ENCODE peak calls at places on chromosomes 6 and 20, in four cellular contexts. P is GM13977, J is heart right ventricle, V is mucosa of descending colon. B is an unnamed sample.

GRCh38 chr20:60117040-60117439 is 158.8 kb downstream of the CDH26 start:
- DNase-seq in P (no peak), J (no peak), V (no peak), B (no peak)

GRCh38 chr20:64142546-64142945 is 21.7 kb upstream of the MYT1 start:
- DNase-seq in P (no peak), J (no peak), V (no peak), B (no peak)

GRCh38 chr6:63263456-63263855 is 52.2 kb downstream of the FKBP1C start:
- DNase-seq in P (no peak), J (no peak), V (no peak), B (no peak)

GRCh38 chr6:128979061-128979460 is 96.1 kb downstream of the LAMA2 start:
- DNase-seq in P (no peak), J (no peak), V (no peak), B (no peak)

GRCh38 chr6:23145801-23146200 is 576.4 kb downstream of the HDGFL1 start:
- DNase-seq in P (no peak), J (no peak), V (no peak), B (no peak)

GRCh38 chr6:37381579-37381978 is 27.8 kb downstream of the RNF8 start:
- DNase-seq in P (peak; percentile 65), J (no peak), V (no peak), B (no peak)

GRCh38 chr6:26477431-26477830 is 19.7 kb downstream of the BTN2A1 start:
- DNase-seq in P (no peak), J (no peak), V (no peak), B (no peak)

GRCh38 chr6:116066789-116067188 is 6.1 kb upstream of the FRK start:
- DNase-seq in P (no peak), J (no peak), V (no peak), B (no peak)

GRCh38 chr6:108648186-108648585 is 87.5 kb downstream of the FOXO3 start:
- DNase-seq in P (no peak), J (no peak), V (no peak), B (no peak)

GRCh38 chr6:148441454-148441911 is 98.8 kb downstream of the SASH1 start:
- DNase-seq in P (no peak), J (no peak), V (no peak), B (no peak)

GRCh38 chr6:48255094-48255493 is 144.1 kb upstream of the PTCHD4 start:
- DNase-seq in P (no peak), J (no peak), V (no peak), B (no peak)

GRCh38 chr6:145147559-145147958 is 587.8 kb downstream of the EPM2A start:
- DNase-seq in P (no peak), J (no peak), V (no peak), B (no peak)

GRCh38 chr20:58691773-58692578 is 624 bp upstream of the NPEPL1 start:
- DNase-seq in P (no peak), J (peak; percentile 53), V (no peak), B (no peak)

GRCh38 chr20:58693226-58694006 is 816 bp downstream of the NPEPL1 start:
- DNase-seq in P (no peak), J (peak; percentile 41), V (peak; percentile 66), B (no peak)

GRCh38 chr20:58694241-58695083 is 1.9 kb downstream of the NPEPL1 start:
- DNase-seq in P (no peak), J (no peak), V (peak; percentile 55), B (no peak)

GRCh38 chr20:58691405-58691772 is 1.2 kb upstream of the NPEPL1 start:
- DNase-seq in P (no peak), J (no peak), V (no peak), B (no peak)

DNA sequence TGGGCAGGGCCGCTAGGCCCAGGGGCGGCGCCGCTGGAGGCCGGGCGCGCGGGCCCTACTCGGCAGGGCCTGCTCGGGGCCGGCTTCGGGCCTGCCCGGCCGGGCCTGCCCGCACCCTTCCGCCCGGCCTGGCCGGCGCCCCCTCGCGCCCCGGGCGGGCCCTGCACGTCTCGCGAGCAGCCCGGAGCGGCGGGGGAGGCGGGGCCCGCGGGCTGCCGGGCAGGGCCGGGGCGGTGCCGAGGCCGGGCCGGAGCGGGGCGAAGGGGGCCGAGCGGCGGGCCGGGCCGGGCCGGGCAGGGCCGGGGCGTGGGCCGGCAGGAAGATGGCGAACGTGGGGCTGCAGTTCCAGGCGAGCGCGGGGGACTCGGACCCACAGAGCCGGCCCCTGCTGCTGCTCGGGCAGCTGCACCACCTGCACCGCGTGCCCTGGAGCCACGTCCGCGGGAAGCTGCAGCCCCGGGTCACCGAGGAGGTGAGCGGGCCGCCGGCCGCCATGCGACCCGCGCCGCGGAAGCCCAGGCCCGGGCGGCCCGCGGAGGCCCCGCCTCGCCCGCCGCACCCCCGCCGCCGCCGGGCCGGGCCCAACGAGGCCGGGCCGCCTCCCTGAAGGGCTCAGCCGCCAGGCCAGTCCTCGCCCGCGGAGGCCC is at the start of gene NPEPL1:
- DNase-seq in P (peak; percentile 97), J (peak; percentile 79), V (peak; percentile 78), B (peak; percentile 73)
- TF ChIP-seq CTCF in P (peak; percentile 78), J (no peak), V (peak; percentile 21), B (no peak)

GRCh38 chr6:10406556-10406955 is 8.3 kb downstream of the TFAP2A start:
- DNase-seq in P (no peak), J (no peak), V (no peak), B (no peak)

GRCh38 chr6:10402648-10403311 is 12.1 kb downstream of the TFAP2A start:
- DNase-seq in P (no peak), J (no peak), V (no peak), B (no peak)

GRCh38 chr6:10404799-10405524 is 9.9 kb downstream of the TFAP2A start:
- DNase-seq in P (no peak), J (no peak), V (no peak), B (no peak)

GRCh38 chr6:10403385-10404106 is 11.3 kb downstream of the TFAP2A start:
- DNase-seq in P (no peak), J (no peak), V (no peak), B (no peak)

GRCh38 chr6:10404107-10404798 is 10.6 kb downstream of the TFAP2A start:
- DNase-seq in P (peak; percentile 99), J (peak; percentile 88), V (peak; percentile 96), B (peak; percentile 75)
- TF ChIP-seq CTCF in P (peak; percentile 69), J (peak; percentile 20), V (no peak), B (no peak)

DNA sequence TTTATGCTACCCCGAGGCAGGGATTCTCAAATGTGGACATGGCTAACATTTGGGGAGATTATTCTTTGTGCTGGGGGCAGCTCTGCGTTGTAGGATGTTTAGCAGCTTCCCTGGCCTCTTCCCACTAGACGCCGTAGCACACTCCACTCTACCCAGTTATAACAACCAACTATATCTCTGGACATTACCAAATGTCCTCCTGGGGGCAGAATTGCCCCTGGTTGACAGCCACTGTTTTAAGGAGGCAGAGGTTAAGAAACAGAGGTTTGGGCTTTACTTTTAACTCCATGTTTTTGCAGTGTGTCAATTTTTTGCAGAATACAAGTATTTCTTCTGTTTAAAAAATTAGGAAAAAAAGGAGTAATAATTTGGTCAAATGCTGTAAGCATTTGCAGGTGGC is 56.2 kb upstream of the BMP6 start:
- DNase-seq in P (no peak), J (no peak), V (no peak), B (no peak)
- TF ChIP-seq CTCF in P (no peak), J (no peak), V (no peak), B (no peak)

GRCh38 chr6:111799576-111800467 is 73.4 kb downstream of the FYN start:
- DNase-seq in P (no peak), J (no peak), V (no peak), B (no peak)
- TF ChIP-seq CTCF in P (no peak), J (no peak), V (no peak), B (no peak)

GRCh38 chr6:158207452-158207788 is 39.3 kb downstream of the GTF2H5 start:
- DNase-seq in P (peak; percentile 79), J (no peak), V (no peak), B (no peak)

GRCh38 chr6:158206740-158207451 is 38.7 kb downstream of the GTF2H5 start:
- DNase-seq in P (no peak), J (no peak), V (no peak), B (no peak)

GRCh38 chr6:158204616-158205015 is 36.5 kb downstream of the GTF2H5 start:
- DNase-seq in P (no peak), J (no peak), V (no peak), B (no peak)

GRCh38 chr6:158208226-158208807 is 40.2 kb downstream of the GTF2H5 start:
- DNase-seq in P (no peak), J (no peak), V (no peak), B (no peak)

DNA sequence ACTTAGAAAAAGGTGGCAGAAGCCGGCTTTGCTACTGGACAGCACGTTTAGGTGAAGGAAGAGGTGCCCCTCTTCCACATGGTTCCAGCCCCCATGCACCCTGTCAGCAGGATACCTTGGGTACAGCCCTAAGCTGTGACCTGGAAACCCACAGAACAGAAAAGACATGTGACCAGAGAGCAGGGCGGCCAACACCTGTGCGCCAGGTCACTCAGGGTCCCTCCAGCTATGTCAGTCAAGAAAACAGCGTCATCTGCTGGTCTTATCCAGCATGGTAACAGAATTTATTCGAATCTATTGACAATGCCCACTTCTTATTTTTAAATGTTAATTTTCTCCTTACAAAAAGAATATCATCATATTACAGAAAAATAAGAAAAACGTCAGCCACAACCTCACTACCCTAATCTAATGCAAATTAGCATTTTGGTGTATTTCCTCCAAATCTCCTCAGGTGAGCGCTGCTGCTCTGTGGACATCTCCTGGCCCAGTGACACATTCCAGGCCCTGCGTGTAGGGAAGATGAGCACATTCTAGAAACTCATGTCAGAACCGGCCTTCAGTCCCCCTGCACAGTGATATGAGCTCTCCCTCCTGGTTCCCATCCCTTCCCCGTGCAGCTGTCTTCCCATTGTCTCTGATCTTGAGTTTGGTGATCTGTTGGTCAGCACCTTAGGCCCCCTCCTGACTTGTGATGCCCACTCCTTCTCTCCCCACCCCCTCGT is 37.2 kb downstream of the GTF2H5 start:
- DNase-seq in P (no peak), J (no peak), V (no peak), B (no peak)
- TF ChIP-seq CTCF in P (peak; percentile 46), J (peak; percentile 28), V (no peak), B (no peak)